ENCODE peak calls at places on chromosome 1, in ten cellular contexts. O is K562, U is thyroid gland, H is body of pancreas, Z is lower leg skin, S is suprapubic skin, T is tibial nerve, C is endothelial cell of umbilical vein, M is adrenal gland, E is HepG2. L is an unnamed sample.

GRCh38 chr1:241401156-241401555 is 44.2 kb upstream of the RGS7 start:
- DNase-seq in O (no peak), U (no peak), H (no peak), Z (no peak), S (no peak), T (no peak), C (no peak), M (no peak), E (no peak), L (no peak)

GRCh38 chr1:3409737-3410434 is 44.6 kb upstream of the ARHGEF16 start:
- DNase-seq in O (no peak), U (peak), H (peak), Z (no peak), S (no peak), T (peak), C (peak), M (peak), E (peak), L (peak)

GRCh38 chr1:112439592-112439991 is 43.6 kb downstream of the CTTNBP2NL start:
- DNase-seq in O (no peak), U (no peak), H (no peak), Z (no peak), S (no peak), T (no peak), C (peak), M (no peak), E (no peak), L (no peak)

GRCh38 chr1:18820791-18821641 is 38.4 kb downstream of the TAS1R2 start:
- DNase-seq in O (peak), U (peak), H (peak), Z (peak), S (no peak), T (peak), C (peak), M (peak), E (peak), L (peak)

GRCh38 chr1:145690587-145691558 is 16.3 kb downstream of the PDZK1 start:
- DNase-seq in O (no peak), U (peak), H (no peak), Z (no peak), S (no peak), T (no peak), C (peak), M (peak), E (peak), L (peak)

GRCh38 chr1:109807822-109808680 is 44.3 kb upstream of the EPS8L3 start:
- DNase-seq in O (no peak), U (no peak), H (no peak), Z (no peak), S (no peak), T (no peak), C (no peak), M (peak), E (no peak), L (peak)

GRCh38 chr1:220834155-220834870 is 44.9 kb upstream of the HLX start:
- DNase-seq in O (no peak), U (no peak), H (no peak), Z (no peak), S (no peak), T (no peak), C (no peak), M (no peak), E (no peak), L (no peak)

GRCh38 chr1:20739225-20739624 is 6.7 kb upstream of the SH2D5 start:
- DNase-seq in O (no peak), U (no peak), H (no peak), Z (no peak), S (no peak), T (no peak), C (no peak), M (no peak), E (no peak), L (no peak)

GRCh38 chr1:241950390-241950789 is 7.2 kb upstream of the BECN2 start:
- DNase-seq in O (no peak), U (no peak), H (no peak), Z (no peak), S (no peak), T (no peak), C (no peak), M (peak), E (no peak), L (peak)

GRCh38 chr1:12167493-12168429 is 970 bp downstream of the TNFRSF1B start:
- DNase-seq in O (peak), U (no peak), H (no peak), Z (no peak), S (no peak), T (no peak), C (no peak), M (no peak), E (no peak), L (no peak)

GRCh38 chr1:184287001-184287400 is 99.8 kb upstream of the C1orf21 start:
- DNase-seq in O (no peak), U (no peak), H (no peak), Z (no peak), S (no peak), T (no peak), C (no peak), M (no peak), E (no peak), L (no peak)

GRCh38 chr1:218312509-218312908 is 27.4 kb downstream of the RRP15 start:
- DNase-seq in O (no peak), U (no peak), H (no peak), Z (no peak), S (no peak), T (no peak), C (peak), M (no peak), E (no peak), L (no peak)

GRCh38 chr1:39753132-39754025 is 14.7 kb downstream of the PPIE start:
- DNase-seq in O (no peak), U (no peak), H (no peak), Z (no peak), S (no peak), T (no peak), C (no peak), M (no peak), E (no peak), L (no peak)

GRCh38 chr1:228149341-228150020 is at the start of gene GJC2:
- DNase-seq in O (peak), U (no peak), H (peak), Z (peak), S (peak), T (no peak), C (no peak), M (peak), E (peak), L (peak)

GRCh38 chr1:31755197-31755611 is 8.9 kb downstream of the ADGRB2 start:
- DNase-seq in O (no peak), U (peak), H (no peak), Z (no peak), S (no peak), T (no peak), C (no peak), M (peak), E (no peak), L (peak)

GRCh38 chr1:95369985-95370670 is 136.1 kb downstream of the RWDD3 start:
- DNase-seq in O (peak), U (no peak), H (no peak), Z (no peak), S (no peak), T (no peak), C (no peak), M (no peak), E (peak), L (no peak)

GRCh38 chr1:159054427-159054826 is 22.1 kb downstream of the AIM2 start:
- DNase-seq in O (no peak), U (no peak), H (no peak), Z (no peak), S (no peak), T (no peak), C (no peak), M (no peak), E (no peak), L (no peak)

GRCh38 chr1:116357487-116357886 is 15.6 kb upstream of the ATP1A1 start:
- DNase-seq in O (no peak), U (no peak), H (no peak), Z (no peak), S (no peak), T (no peak), C (peak), M (no peak), E (no peak), L (no peak)

GRCh38 chr1:31866450-31866801 is 50.6 kb upstream of the SPOCD1 start:
- DNase-seq in O (peak), U (peak), H (no peak), Z (no peak), S (no peak), T (no peak), C (no peak), M (no peak), E (no peak), L (no peak)

GRCh38 chr1:226643167-226643566 is 94.6 kb downstream of the STUM start:
- DNase-seq in O (peak), U (no peak), H (no peak), Z (no peak), S (no peak), T (no peak), C (no peak), M (no peak), E (no peak), L (peak)

GRCh38 chr1:147721711-147722110 is 38.7 kb downstream of the GJA5 start:
- DNase-seq in O (no peak), U (no peak), H (no peak), Z (no peak), S (no peak), T (no peak), C (no peak), M (no peak), E (no peak), L (no peak)

GRCh38 chr1:231161711-231162299 is at the start of gene TRIM67:
- DNase-seq in O (peak), U (peak), H (peak), Z (no peak), S (no peak), T (no peak), C (peak), M (peak), E (peak), L (no peak)

GRCh38 chr1:2975466-2976179 is 45.6 kb upstream of the ACTRT2 start:
- DNase-seq in O (no peak), U (no peak), H (no peak), Z (peak), S (peak), T (no peak), C (no peak), M (peak), E (no peak), L (no peak)

GRCh38 chr1:173161510-173162221 is 45.5 kb downstream of the TNFSF4 start:
- DNase-seq in O (no peak), U (no peak), H (no peak), Z (no peak), S (no peak), T (no peak), C (peak), M (no peak), E (no peak), L (no peak)

GRCh38 chr1:8450312-8450711 is 132.4 kb downstream of the SLC45A1 start:
- DNase-seq in O (no peak), U (no peak), H (no peak), Z (no peak), S (no peak), T (no peak), C (no peak), M (no peak), E (no peak), L (no peak)

GRCh38 chr1:23567996-23568607 is 8.8 kb upstream of the ID3 start:
- DNase-seq in O (peak), U (peak), H (no peak), Z (no peak), S (no peak), T (no peak), C (peak), M (no peak), E (no peak), L (no peak)

GRCh38 chr1:60971330-60971729 is 111.0 kb upstream of the NFIA start:
- DNase-seq in O (no peak), U (no peak), H (no peak), Z (no peak), S (no peak), T (no peak), C (no peak), M (no peak), E (no peak), L (no peak)

GRCh38 chr1:103948526-103948925 is 198.8 kb downstream of the AMY1C start:
- DNase-seq in O (no peak), U (no peak), H (no peak), Z (no peak), S (no peak), T (no peak), C (no peak), M (no peak), E (no peak), L (no peak)

GRCh38 chr1:172154571-172154970 is 265.9 kb upstream of the C1orf105 start:
- DNase-seq in O (no peak), U (no peak), H (no peak), Z (no peak), S (no peak), T (no peak), C (peak), M (no peak), E (no peak), L (peak)

GRCh38 chr1:27356628-27357280 is 10.0 kb downstream of the MAP3K6 start:
- DNase-seq in O (peak), U (no peak), H (no peak), Z (no peak), S (no peak), T (no peak), C (no peak), M (no peak), E (no peak), L (no peak)

GRCh38 chr1:188355847-188356246 is 1527.1 kb downstream of the PLA2G4A start:
- DNase-seq in O (no peak), U (no peak), H (no peak), Z (no peak), S (no peak), T (no peak), C (no peak), M (no peak), E (no peak), L (no peak)

GRCh38 chr1:202623075-202623474 is 87.2 kb downstream of the SYT2 start:
- DNase-seq in O (peak), U (no peak), H (no peak), Z (no peak), S (no peak), T (no peak), C (no peak), M (peak), E (no peak), L (peak)

DNA sequence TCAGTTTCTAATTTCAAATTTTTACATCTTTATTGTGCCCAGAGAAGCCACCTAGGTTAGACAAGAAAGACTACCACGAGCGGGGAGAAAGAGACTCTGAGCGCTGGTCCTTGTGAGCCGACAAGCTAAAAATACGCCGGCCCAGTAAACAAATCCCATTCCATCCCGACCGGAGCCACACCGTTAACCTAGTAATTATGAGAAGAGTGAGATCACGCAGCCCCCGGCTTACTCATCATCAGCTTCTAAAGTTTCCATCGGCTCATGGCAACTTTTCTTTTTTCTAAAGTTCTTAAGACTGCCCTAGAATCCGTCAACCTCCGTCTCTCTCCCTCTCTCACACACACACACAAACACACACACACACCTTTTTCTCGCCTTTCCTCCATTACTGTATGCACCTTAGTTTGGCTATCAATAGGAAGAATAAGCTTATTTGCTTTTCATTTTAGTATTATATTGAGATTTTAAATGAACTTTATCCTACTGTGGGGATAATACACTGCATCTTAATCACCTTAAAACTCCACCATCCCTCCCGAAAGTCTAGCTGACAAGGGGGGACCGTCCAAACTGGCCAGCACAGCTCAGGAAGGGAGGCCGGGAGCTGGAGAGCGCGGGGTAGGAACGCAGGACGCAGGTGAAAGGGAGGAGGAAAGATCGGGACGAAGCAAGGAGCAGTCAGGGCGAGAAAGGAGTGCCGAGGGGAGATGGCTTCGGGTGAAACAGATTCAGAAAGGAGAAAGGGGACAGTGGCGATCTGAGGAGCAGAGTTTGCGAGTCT is 730 bp downstream of the OTUD7B start:
- DNase-seq in O (peak), U (peak), H (peak), Z (peak), S (peak), T (peak), C (peak), M (peak), E (peak), L (peak)
- TF ChIP-seq POLR2A in O (no peak), U (peak), H (no peak), Z (no peak), S (no peak), T (peak), C (no peak), M (no peak), E (no peak), L (no peak)

DNA sequence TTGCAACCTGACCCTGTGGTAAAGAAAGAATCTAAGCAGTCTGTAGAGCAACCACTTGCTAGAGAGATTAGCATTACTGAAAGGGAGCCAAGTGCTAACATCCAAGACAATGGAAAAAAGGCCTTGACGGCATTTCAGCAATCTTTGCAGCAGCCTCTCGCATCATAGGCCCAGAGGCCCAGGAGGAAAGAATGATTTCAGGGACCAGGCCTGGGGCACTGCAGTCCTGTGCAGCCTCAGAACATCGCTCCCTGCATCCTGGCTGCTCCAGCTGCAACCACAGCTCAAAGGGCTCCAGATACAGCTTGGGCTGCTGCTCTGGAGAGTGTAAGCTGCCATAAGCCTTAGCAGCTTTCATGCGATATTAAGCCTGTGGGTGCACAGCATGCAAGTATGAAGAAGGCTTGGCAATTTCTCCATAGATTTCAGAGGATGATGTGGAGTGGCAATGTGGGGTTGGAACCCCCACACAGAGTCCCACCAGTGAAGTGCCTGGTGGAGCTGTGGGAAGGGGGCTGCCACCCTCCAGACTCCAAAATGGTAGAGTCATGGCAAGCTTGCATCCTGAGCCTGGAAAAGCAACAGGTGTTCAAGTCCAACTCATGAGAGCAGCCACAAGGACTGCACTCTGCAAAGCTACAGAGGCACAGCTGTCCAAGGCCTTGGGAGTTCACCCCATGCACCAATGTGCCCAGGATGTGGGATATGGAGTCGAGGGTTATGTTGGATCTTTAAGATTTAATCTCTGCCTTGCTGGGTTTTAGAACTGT is 110.6 kb upstream of the HMGB4 start:
- DNase-seq in O (no peak), U (no peak), H (no peak), Z (peak), S (no peak), T (no peak), C (no peak), M (no peak), E (no peak), L (no peak)
- TF ChIP-seq POLR2A in O (no peak), U (no peak), H (no peak), Z (no peak), S (no peak), T (no peak), C (no peak), M (no peak), E (no peak), L (no peak)

GRCh38 chr1:119778886-119779560 is 10.3 kb upstream of the HMGCS2 start:
- DNase-seq in O (no peak), U (no peak), H (no peak), Z (no peak), S (no peak), T (no peak), C (no peak), M (no peak), E (no peak), L (no peak)

GRCh38 chr1:119781434-119782210 is 12.9 kb upstream of the HMGCS2 start:
- DNase-seq in O (no peak), U (no peak), H (no peak), Z (no peak), S (no peak), T (no peak), C (no peak), M (no peak), E (no peak), L (no peak)

GRCh38 chr1:119782541-119783338 is 14.0 kb upstream of the HMGCS2 start:
- DNase-seq in O (no peak), U (no peak), H (no peak), Z (no peak), S (no peak), T (no peak), C (no peak), M (no peak), E (no peak), L (no peak)

GRCh38 chr1:119778359-119778758 is 9.7 kb upstream of the HMGCS2 start:
- DNase-seq in O (no peak), U (peak), H (no peak), Z (no peak), S (no peak), T (no peak), C (no peak), M (no peak), E (no peak), L (no peak)

GRCh38 chr1:119779869-119780356 is 11.2 kb upstream of the HMGCS2 start:
- DNase-seq in O (no peak), U (peak), H (peak), Z (no peak), S (no peak), T (peak), C (no peak), M (no peak), E (no peak), L (no peak)
- TF ChIP-seq POLR2A in O (no peak), U (peak), H (no peak), Z (no peak), S (no peak), T (no peak), C (no peak), M (no peak), E (no peak), L (no peak)

GRCh38 chr1:53255031-53255430 is 16.7 kb upstream of the MAGOH start:
- DNase-seq in O (peak), U (no peak), H (no peak), Z (no peak), S (no peak), T (no peak), C (no peak), M (no peak), E (no peak), L (no peak)

GRCh38 chr1:53256744-53257453 is 18.6 kb upstream of the MAGOH start:
- DNase-seq in O (no peak), U (no peak), H (no peak), Z (no peak), S (no peak), T (no peak), C (no peak), M (no peak), E (no peak), L (no peak)

GRCh38 chr1:53257454-53258081 is 19.2 kb upstream of the MAGOH start:
- DNase-seq in O (no peak), U (no peak), H (no peak), Z (no peak), S (no peak), T (no peak), C (no peak), M (no peak), E (no peak), L (no peak)

GRCh38 chr1:53250325-53250724 is 12.0 kb upstream of the MAGOH start:
- DNase-seq in O (no peak), U (no peak), H (no peak), Z (no peak), S (no peak), T (no peak), C (no peak), M (no peak), E (no peak), L (no peak)

DNA sequence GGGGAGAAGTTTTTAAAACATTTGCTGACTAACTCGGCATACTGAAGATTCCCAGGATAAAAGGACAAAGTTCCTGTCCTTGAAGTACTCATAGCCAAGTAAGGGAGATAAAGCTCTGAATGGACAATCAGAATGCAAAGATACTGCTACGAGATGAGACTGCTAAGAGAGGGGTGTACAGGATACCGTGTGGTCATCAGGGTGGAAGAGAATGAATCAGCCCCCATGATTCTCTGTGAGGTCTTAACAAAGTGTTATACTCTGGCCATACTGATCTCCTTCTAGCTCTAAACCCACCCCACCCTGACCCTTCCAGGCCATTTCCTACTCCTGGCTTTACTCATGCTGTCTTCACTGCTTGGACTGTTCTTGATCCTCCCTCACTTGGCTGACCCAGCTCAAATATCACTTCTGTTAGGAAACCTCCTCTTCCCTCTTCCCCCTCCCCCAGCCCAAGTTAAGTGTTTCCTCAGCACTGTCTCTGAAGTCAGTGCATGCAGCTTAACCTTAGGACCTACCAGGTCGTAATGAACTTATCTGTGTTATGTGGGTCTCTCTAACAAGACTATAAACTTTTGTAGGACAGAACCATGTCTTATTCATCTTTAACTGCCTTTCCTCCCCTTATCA is 15.8 kb upstream of the MAGOH start:
- DNase-seq in O (no peak), U (no peak), H (no peak), Z (no peak), S (no peak), T (no peak), C (no peak), M (no peak), E (no peak), L (no peak)
- TF ChIP-seq POLR2A in O (no peak), U (no peak), H (no peak), Z (no peak), S (no peak), T (no peak), C (no peak), M (no peak), E (no peak), L (no peak)

L was measured in H54.